ENCODE peak calls at places on chromosomes 16 and 17, in four cellular contexts. G, M, Q and W are unnamed samples.

GRCh38 chr16:50259334-50260205 is 6.8 kb upstream of the ADCY7 start:
- DNase-seq in Q (no peak), G (no peak), M (no peak), W (no peak)

GRCh38 chr17:82939213-82940030 is 99.6 kb upstream of the ZNF750 start:
- DNase-seq in Q (no peak), G (no peak), M (no peak), W (no peak)

GRCh38 chr17:77465358-77466041 is 324.7 kb downstream of the SEC14L1 start:
- DNase-seq in Q (no peak), M (peak; percentile 77), G (no peak), W (no peak)

GRCh38 chr16:85514601-85515318 is 98.4 kb upstream of the GSE1 start:
- DNase-seq in Q (no peak), G (peak; percentile 92), M (peak; percentile 92), W (peak; percentile 99)

GRCh38 chr16:85751665-85752501 is 987 bp upstream of the C16orf74 start:
- DNase-seq in Q (no peak), M (peak; percentile 58), G (no peak), W (no peak)

GRCh38 chr16:23640669-23640958 is 496 bp downstream of the PALB2 start:
- DNase-seq in M (no peak), Q (peak; percentile 41), G (no peak), W (no peak)

GRCh38 chr17:67289174-67289876 is 44.3 kb upstream of the HELZ start:
- DNase-seq in G (no peak), M (peak; percentile 55), Q (no peak), W (no peak)

GRCh38 chr16:69890114-69890890 is 60.8 kb upstream of the CLEC18A start:
- DNase-seq in Q (no peak), M (peak; percentile 42), G (no peak), W (no peak)

GRCh38 chr16:67644038-67644437 is 906 bp upstream of the CARMIL2 start:
- DNase-seq in M (no peak), Q (no peak), G (no peak), W (no peak)

GRCh38 chr16:57503366-57503765 is 17.1 kb upstream of the DOK4 start:
- DNase-seq in Q (peak; percentile 48), G (no peak), M (no peak), W (no peak)

GRCh38 chr16:55765161-55765560 is 67.7 kb downstream of the CES1 start:
- DNase-seq in Q (no peak), M (no peak), G (no peak), W (no peak)

GRCh38 chr17:2101448-2102257 is 46.8 kb downstream of the HIC1 start:
- DNase-seq in G (no peak), Q (no peak), M (no peak), W (no peak)

GRCh38 chr16:27330542-27330941 is 16.8 kb downstream of the IL4R start:
- DNase-seq in Q (no peak), M (peak; percentile 98), G (peak; percentile 17), W (no peak)

DNA sequence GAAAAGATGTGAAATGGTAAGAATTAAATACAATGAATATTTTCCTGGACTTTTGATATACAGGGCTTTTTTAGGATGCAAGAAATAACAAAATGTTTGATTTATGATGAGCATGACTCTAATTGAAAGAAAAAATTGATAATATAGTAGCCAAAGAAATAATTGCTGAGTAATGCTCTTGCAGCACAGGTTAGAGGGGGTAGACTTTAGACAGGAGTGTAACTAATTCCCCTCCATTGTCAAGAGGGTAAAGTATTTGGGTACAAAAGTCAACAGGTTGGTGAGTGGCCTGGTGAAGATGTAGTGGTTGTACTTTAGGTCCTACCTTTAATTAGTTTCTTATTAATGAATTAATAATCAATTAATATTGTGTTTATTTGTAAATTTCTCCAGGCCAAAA is 912.3 kb downstream of the KCNJ2 start:
- DNase-seq in Q (no peak), M (no peak), G (no peak), W (no peak)
- TF ChIP-seq SMC3 in Q (no peak), M (no peak), G (no peak), W (no peak)

GRCh38 chr16:53545433-53545832 is 42.4 kb upstream of the AKTIP start:
- DNase-seq in M (no peak), G (no peak), Q (no peak), W (peak; percentile 18)
- TF ChIP-seq MAFK in M (no peak), G (no peak), Q (no peak), W (no peak)

GRCh38 chr16:47571711-47572110 is 110.6 kb downstream of the PHKB start:
- DNase-seq in G (no peak), M (no peak), Q (no peak), W (no peak)

GRCh38 chr16:47577029-47577428 is 115.9 kb downstream of the PHKB start:
- DNase-seq in M (no peak), Q (no peak), G (no peak), W (no peak)

GRCh38 chr16:47571049-47571448 is 109.9 kb downstream of the PHKB start:
- DNase-seq in M (no peak), G (no peak), Q (peak; percentile 25), W (no peak)

GRCh38 chr16:47578033-47578432 is 116.9 kb downstream of the PHKB start:
- DNase-seq in G (no peak), Q (no peak), M (no peak), W (no peak)

DNA sequence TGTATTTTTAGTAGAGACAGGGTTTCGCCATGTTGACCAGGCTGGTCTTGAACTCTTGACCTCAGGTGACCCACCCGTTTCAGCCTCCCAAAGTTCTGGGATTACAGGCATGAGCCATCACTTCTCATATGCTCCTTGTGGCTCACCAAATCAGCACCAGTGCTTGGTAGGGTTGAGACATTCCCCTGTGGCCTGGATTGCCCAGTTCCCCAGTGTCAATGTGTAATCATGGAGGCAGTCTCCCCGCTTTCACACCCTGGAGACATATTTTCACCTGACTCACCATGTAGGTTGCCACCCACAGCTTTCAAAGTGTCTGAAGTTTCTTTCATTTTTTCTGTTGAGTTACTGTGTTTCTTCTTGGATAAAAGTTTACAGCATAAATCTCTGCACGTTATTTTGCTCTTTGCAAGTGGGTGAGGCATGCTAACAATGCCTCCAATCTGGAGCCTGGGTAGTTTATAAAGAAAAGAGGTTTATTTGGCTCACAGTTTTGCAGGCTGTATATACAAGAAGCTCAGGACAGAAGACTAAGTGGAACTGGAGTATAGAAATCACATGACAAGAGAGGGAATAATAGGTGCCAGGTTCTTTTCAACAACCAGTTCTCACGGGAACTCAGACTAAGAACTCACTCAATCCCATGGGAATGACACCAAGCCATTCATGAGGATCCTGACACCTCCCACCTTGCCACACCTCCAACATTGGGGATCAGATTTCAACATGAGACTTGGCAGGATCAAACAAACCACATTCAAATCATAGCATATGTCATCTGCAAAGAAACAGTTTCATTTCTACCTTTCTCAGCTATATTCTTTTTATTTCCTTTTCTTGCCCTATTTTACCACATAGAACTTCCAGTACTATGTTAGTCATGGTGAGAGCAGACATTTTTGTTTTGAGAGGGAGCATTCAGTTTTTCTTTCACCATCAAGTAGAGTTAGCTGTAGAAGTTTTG is 113.2 kb downstream of the PHKB start:
- DNase-seq in G (no peak), M (peak; percentile 49), Q (no peak), W (no peak)
- TF ChIP-seq SMC3 in G (no peak), M (no peak), Q (no peak), W (no peak)

DNA sequence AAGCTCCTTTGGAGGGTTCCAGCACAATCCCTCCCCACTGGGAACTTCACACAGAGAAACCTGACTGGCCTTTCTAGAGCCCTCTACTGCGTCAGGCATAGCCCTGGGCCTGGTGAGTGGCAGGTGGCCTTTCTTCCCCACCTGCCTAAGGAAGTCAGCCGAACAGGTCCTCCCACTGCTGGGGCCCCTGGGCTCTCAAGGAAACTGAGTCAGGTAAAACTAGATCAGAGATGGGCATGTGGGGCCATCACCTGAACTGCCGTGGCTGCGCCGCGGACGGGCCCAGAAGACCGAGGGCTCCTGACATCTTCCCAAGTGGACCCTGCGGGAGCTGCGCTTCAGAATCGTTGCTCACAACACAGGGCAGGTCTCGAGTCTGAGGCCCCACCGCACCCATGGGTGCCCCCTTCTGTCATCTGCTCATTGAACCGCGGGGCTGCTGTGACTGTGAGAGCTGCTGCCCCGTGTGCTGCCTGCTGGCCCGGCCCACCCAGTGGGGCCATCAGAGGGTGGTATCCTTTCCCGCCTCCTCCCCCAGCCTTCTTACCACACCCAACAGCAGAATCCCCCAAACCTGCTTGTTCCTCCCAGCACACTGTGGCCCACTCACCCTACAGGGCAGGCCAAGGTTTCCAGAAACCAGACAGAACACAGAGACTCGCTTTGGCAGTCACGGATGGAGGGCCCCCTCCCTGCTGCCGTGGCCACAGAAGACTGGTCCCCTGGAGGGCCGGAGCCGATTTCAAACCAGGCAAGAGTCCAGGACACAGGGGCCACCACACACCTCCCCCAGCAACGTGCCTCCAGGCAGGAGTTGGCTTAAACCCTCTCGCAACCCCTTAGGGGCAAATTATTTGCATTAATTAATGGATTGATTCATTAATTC is 81.1 kb downstream of the TBC1D16 start:
- DNase-seq in G (no peak), Q (no peak), M (no peak), W (no peak)
- TF ChIP-seq MAFK in G (no peak), Q (no peak), M (no peak), W (no peak)

GRCh38 chr16:19218581-19218980 is 50.5 kb downstream of the SYT17 start:
- DNase-seq in G (no peak), M (no peak), Q (no peak), W (no peak)

GRCh38 chr16:19213885-19214284 is 45.8 kb downstream of the SYT17 start:
- DNase-seq in Q (no peak), G (peak; percentile 33), M (no peak), W (peak; percentile 47)

GRCh38 chr16:19215705-19216104 is 47.7 kb downstream of the SYT17 start:
- DNase-seq in G (no peak), M (no peak), Q (no peak), W (no peak)

GRCh38 chr16:19223235-19223847 is 55.3 kb downstream of the SYT17 start:
- DNase-seq in Q (peak; percentile 35), G (peak; percentile 46), M (peak; percentile 4), W (peak; percentile 58)

GRCh38 chr16:19219836-19220235 is 51.8 kb downstream of the SYT17 start:
- DNase-seq in Q (no peak), M (no peak), G (peak; percentile 25), W (no peak)
- TF ChIP-seq SMC3 in Q (no peak), M (no peak), G (no peak), W (no peak)

DNA sequence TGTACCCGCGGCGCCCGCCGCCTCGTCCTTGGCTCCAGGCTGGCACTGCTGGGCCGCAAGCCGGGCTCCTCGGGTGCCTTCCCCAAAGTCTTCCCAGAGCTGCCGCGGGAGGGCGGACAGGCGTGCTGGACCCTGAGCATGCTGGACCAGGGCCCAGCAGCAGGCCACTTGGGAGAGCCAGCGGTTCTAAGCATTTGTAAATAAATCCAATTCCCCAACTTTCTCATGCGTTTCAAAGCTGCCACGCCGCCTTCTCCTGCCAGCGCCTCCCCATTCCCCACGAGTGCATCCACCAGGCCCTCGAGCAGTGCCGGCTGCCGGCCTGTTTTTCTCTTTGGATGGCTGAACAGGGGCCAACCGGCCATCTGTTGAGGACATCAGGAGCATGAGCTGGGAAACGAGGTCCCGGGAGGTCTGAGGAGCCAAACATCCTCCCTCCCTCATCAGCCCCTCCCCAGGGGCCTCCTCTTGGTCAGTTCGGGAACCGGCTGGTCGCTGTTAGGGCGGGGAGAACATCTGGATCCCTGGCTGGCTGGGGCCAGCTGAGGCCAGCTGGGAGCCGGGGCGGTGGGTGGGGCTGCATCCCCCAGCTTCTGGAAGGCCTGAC is 20.6 kb upstream of the PABPN1L start:
- DNase-seq in G (no peak), Q (no peak), M (peak; percentile 36), W (no peak)
- TF ChIP-seq MAFK in G (no peak), Q (no peak), M (no peak), W (no peak)

GRCh38 chr17:31581022-31581483 is 189.6 kb downstream of the RAB11FIP4 start:
- DNase-seq in M (peak; percentile 68), Q (no peak), G (no peak), W (no peak)
- TF ChIP-seq SMC3 in M (no peak), Q (no peak), G (no peak), W (no peak)

GRCh38 chr17:36529121-36529520 is 5.5 kb downstream of the MYO19 start:
- DNase-seq in G (peak; percentile 33), M (peak; percentile 75), Q (no peak), W (no peak)
- TF ChIP-seq MAFK in G (no peak), M (no peak), Q (no peak), W (no peak)

GRCh38 chr16:13110124-13110796 is 208.9 kb downstream of the SHISA9 start:
- DNase-seq in M (no peak), G (peak; percentile 54), Q (no peak), W (peak; percentile 99)
- TF ChIP-seq SMC3 in M (no peak), G (no peak), Q (no peak), W (no peak)